ENCODE peak calls at places on chromosomes 7 and 10, in seven cellular contexts. N is activated naive CD4-positive, alpha-beta T cell treated with anti-CD3 and anti-CD28 coated beads, Interleukin-2, amount 10 ng/mL, durations not matched to agents 7 days and 5 days; C is fibroblast of mammary gland; I is epithelial cell of esophagus; E is hippocampal formation; Z is GM10248; V is aorta. L is an unnamed sample.

GRCh38 chr10:49534670-49535381 is 4.1 kb downstream of the ERCC6 start:
- DNase-seq in E (no peak), V (no peak), C (peak), N (no peak), Z (peak), I (peak), L (no peak)

GRCh38 chr7:106064836-106065559 is 47.1 kb downstream of the SYPL1 start:
- DNase-seq in V (peak), E (peak), I (peak), N (no peak), Z (no peak), C (peak), L (peak)

GRCh38 chr7:49166441-49166840 is 242.1 kb downstream of the CDC14C start:
- DNase-seq in E (no peak), N (no peak), I (peak), V (no peak), Z (no peak), C (no peak), L (no peak)

GRCh38 chr10:10313099-10313875 is 704.4 kb upstream of the CELF2 start:
- DNase-seq in Z (no peak), C (no peak), N (no peak), V (no peak), E (no peak), I (no peak), L (no peak)

GRCh38 chr7:43511029-43511428 is 71.9 kb upstream of the STK17A start:
- DNase-seq in N (no peak), C (no peak), Z (no peak), V (no peak), I (peak), E (no peak), L (no peak)

GRCh38 chr10:49001861-49002675 is 62.4 kb upstream of the LRRC18 start:
- DNase-seq in C (no peak), N (no peak), Z (no peak), E (no peak), I (no peak), V (no peak), L (no peak)

GRCh38 chr7:126569402-126569801 is 683.3 kb downstream of the GRM8 start:
- DNase-seq in V (no peak), E (no peak), Z (no peak), N (no peak), I (no peak), C (no peak), L (no peak)

GRCh38 chr10:110399163-110400094 is 94.7 kb upstream of the SMNDC1 start:
- DNase-seq in I (peak), Z (no peak), V (no peak), C (peak), N (no peak), E (no peak), L (no peak)

L was measured in psoas muscle.